ENCODE peak calls at places on chromosomes 2 and 18, in ten cellular contexts. One of them, this sample, is unnamed.

GRCh38 chr2:162732946-162733698 is 105.4 kb downstream of the KCNH7 start:
- DNase-seq in HepG2: no peak
- DNase-seq in fibroblast of the aortic adventitia: no peak
- DNase-seq in GM10248: no peak
- DNase-seq in activated naive CD4-positive, alpha-beta T cell: no peak
- DNase-seq in adrenal gland: no peak
- DNase-seq in heart right ventricle: no peak
- DNase-seq in naive thymus-derived CD8-positive, alpha-beta T cell: no peak
- DNase-seq in T-helper 17 cell: no peak
- DNase-seq in cardiac muscle cell: no peak
- DNase-seq in this sample: no peak

GRCh38 chr2:33441235-33441810 is 35.1 kb upstream of the RASGRP3 start:
- DNase-seq in HepG2: peak; percentile 34
- DNase-seq in fibroblast of the aortic adventitia: peak; percentile 86
- DNase-seq in GM10248: peak; percentile 53
- DNase-seq in activated naive CD4-positive, alpha-beta T cell: peak; percentile 39
- DNase-seq in adrenal gland: peak; percentile 46
- DNase-seq in heart right ventricle: no peak
- DNase-seq in naive thymus-derived CD8-positive, alpha-beta T cell: peak; percentile 8
- DNase-seq in T-helper 17 cell: no peak
- DNase-seq in cardiac muscle cell: peak; percentile 76
- DNase-seq in this sample: peak; percentile 9

GRCh38 chr2:604385-604784 is 72.8 kb downstream of the TMEM18 start:
- DNase-seq in HepG2: no peak
- DNase-seq in fibroblast of the aortic adventitia: no peak
- DNase-seq in GM10248: no peak
- DNase-seq in activated naive CD4-positive, alpha-beta T cell: no peak
- DNase-seq in adrenal gland: no peak
- DNase-seq in heart right ventricle: no peak
- DNase-seq in naive thymus-derived CD8-positive, alpha-beta T cell: no peak
- DNase-seq in T-helper 17 cell: no peak
- DNase-seq in cardiac muscle cell: no peak
- DNase-seq in this sample: no peak

GRCh38 chr2:152200562-152201465 is 25.3 kb upstream of the STAM2 start:
- DNase-seq in HepG2: peak; percentile 77
- DNase-seq in fibroblast of the aortic adventitia: peak; percentile 97
- DNase-seq in GM10248: no peak
- DNase-seq in activated naive CD4-positive, alpha-beta T cell: no peak
- DNase-seq in adrenal gland: peak; percentile 91
- DNase-seq in heart right ventricle: peak; percentile 78
- DNase-seq in naive thymus-derived CD8-positive, alpha-beta T cell: no peak
- DNase-seq in T-helper 17 cell: no peak
- DNase-seq in cardiac muscle cell: no peak
- DNase-seq in this sample: peak; percentile 46

GRCh38 chr2:20439503-20439902 is 7.4 kb upstream of the RHOB start:
- DNase-seq in HepG2: no peak
- DNase-seq in fibroblast of the aortic adventitia: no peak
- DNase-seq in GM10248: no peak
- DNase-seq in activated naive CD4-positive, alpha-beta T cell: no peak
- DNase-seq in adrenal gland: no peak
- DNase-seq in heart right ventricle: no peak
- DNase-seq in naive thymus-derived CD8-positive, alpha-beta T cell: no peak
- DNase-seq in T-helper 17 cell: no peak
- DNase-seq in cardiac muscle cell: no peak
- DNase-seq in this sample: no peak

GRCh38 chr2:23757686-23758433 is 169.1 kb downstream of the ATAD2B start:
- DNase-seq in HepG2: peak; percentile 43
- DNase-seq in fibroblast of the aortic adventitia: peak; percentile 96
- DNase-seq in GM10248: no peak
- DNase-seq in activated naive CD4-positive, alpha-beta T cell: no peak
- DNase-seq in adrenal gland: no peak
- DNase-seq in heart right ventricle: no peak
- DNase-seq in naive thymus-derived CD8-positive, alpha-beta T cell: no peak
- DNase-seq in T-helper 17 cell: no peak
- DNase-seq in cardiac muscle cell: no peak
- DNase-seq in this sample: no peak

GRCh38 chr2:2014251-2014761 is 270.0 kb upstream of the PXDN start:
- DNase-seq in HepG2: no peak
- DNase-seq in fibroblast of the aortic adventitia: peak; percentile 58
- DNase-seq in GM10248: no peak
- DNase-seq in activated naive CD4-positive, alpha-beta T cell: no peak
- DNase-seq in adrenal gland: peak; percentile 20
- DNase-seq in heart right ventricle: peak; percentile 38
- DNase-seq in naive thymus-derived CD8-positive, alpha-beta T cell: no peak
- DNase-seq in T-helper 17 cell: no peak
- DNase-seq in cardiac muscle cell: no peak
- DNase-seq in this sample: no peak

GRCh38 chr2:238525990-238526389 is 99.3 kb downstream of the ASB1 start:
- DNase-seq in HepG2: no peak
- DNase-seq in fibroblast of the aortic adventitia: no peak
- DNase-seq in GM10248: no peak
- DNase-seq in activated naive CD4-positive, alpha-beta T cell: no peak
- DNase-seq in adrenal gland: no peak
- DNase-seq in heart right ventricle: no peak
- DNase-seq in naive thymus-derived CD8-positive, alpha-beta T cell: no peak
- DNase-seq in T-helper 17 cell: no peak
- DNase-seq in cardiac muscle cell: no peak
- DNase-seq in this sample: no peak

GRCh38 chr2:239791727-239792648 is 233.2 kb downstream of the NDUFA10 start:
- DNase-seq in HepG2: no peak
- DNase-seq in fibroblast of the aortic adventitia: no peak
- DNase-seq in GM10248: no peak
- DNase-seq in activated naive CD4-positive, alpha-beta T cell: no peak
- DNase-seq in adrenal gland: no peak
- DNase-seq in heart right ventricle: no peak
- DNase-seq in naive thymus-derived CD8-positive, alpha-beta T cell: no peak
- DNase-seq in T-helper 17 cell: no peak
- DNase-seq in cardiac muscle cell: no peak
- DNase-seq in this sample: no peak

GRCh38 chr2:39708003-39708402 is 42.3 kb downstream of the TMEM178A start:
- DNase-seq in HepG2: no peak
- DNase-seq in fibroblast of the aortic adventitia: no peak
- DNase-seq in GM10248: no peak
- DNase-seq in activated naive CD4-positive, alpha-beta T cell: no peak
- DNase-seq in adrenal gland: no peak
- DNase-seq in heart right ventricle: no peak
- DNase-seq in naive thymus-derived CD8-positive, alpha-beta T cell: no peak
- DNase-seq in T-helper 17 cell: no peak
- DNase-seq in cardiac muscle cell: no peak
- DNase-seq in this sample: no peak

GRCh38 chr2:227460079-227460485 is 11.9 kb upstream of the AGFG1 start:
- DNase-seq in HepG2: no peak
- DNase-seq in fibroblast of the aortic adventitia: peak; percentile 84
- DNase-seq in GM10248: peak; percentile 45
- DNase-seq in activated naive CD4-positive, alpha-beta T cell: peak; percentile 16
- DNase-seq in adrenal gland: peak; percentile 66
- DNase-seq in heart right ventricle: no peak
- DNase-seq in naive thymus-derived CD8-positive, alpha-beta T cell: peak; percentile 58
- DNase-seq in T-helper 17 cell: peak; percentile 24
- DNase-seq in cardiac muscle cell: no peak
- DNase-seq in this sample: no peak

GRCh38 chr18:23814977-23815614 is 125.8 kb downstream of the LAMA3 start:
- DNase-seq in HepG2: no peak
- DNase-seq in fibroblast of the aortic adventitia: no peak
- DNase-seq in GM10248: no peak
- DNase-seq in activated naive CD4-positive, alpha-beta T cell: no peak
- DNase-seq in adrenal gland: peak; percentile 38
- DNase-seq in heart right ventricle: peak; percentile 23
- DNase-seq in naive thymus-derived CD8-positive, alpha-beta T cell: no peak
- DNase-seq in T-helper 17 cell: no peak
- DNase-seq in cardiac muscle cell: no peak
- DNase-seq in this sample: peak; percentile 27

GRCh38 chr18:13452851-13453524 is 234.4 kb downstream of the LDLRAD4 start:
- DNase-seq in HepG2: no peak
- DNase-seq in fibroblast of the aortic adventitia: no peak
- DNase-seq in GM10248: no peak
- DNase-seq in activated naive CD4-positive, alpha-beta T cell: no peak
- DNase-seq in adrenal gland: no peak
- DNase-seq in heart right ventricle: no peak
- DNase-seq in naive thymus-derived CD8-positive, alpha-beta T cell: no peak
- DNase-seq in T-helper 17 cell: no peak
- DNase-seq in cardiac muscle cell: no peak
- DNase-seq in this sample: no peak

GRCh38 chr2:240297553-240298315 is 137.7 kb upstream of the GPC1 start:
- DNase-seq in HepG2: no peak
- DNase-seq in fibroblast of the aortic adventitia: no peak
- DNase-seq in GM10248: no peak
- DNase-seq in activated naive CD4-positive, alpha-beta T cell: no peak
- DNase-seq in adrenal gland: no peak
- DNase-seq in heart right ventricle: no peak
- DNase-seq in naive thymus-derived CD8-positive, alpha-beta T cell: no peak
- DNase-seq in T-helper 17 cell: no peak
- DNase-seq in cardiac muscle cell: no peak
- DNase-seq in this sample: no peak

This sample was measured in SK-N-DZ.